ENCODE peak calls at places on chromosomes 12 and 14, in four cellular contexts. S is GM12891, Z is K562, E is HepG2. I is an unnamed sample.

GRCh38 chr14:61720302-61720677 is 25.0 kb downstream of the HIF1A start:
- DNase-seq in Z (no peak), E (no peak), S (no peak), I (no peak)

GRCh38 chr12:93733358-93733757 is 56.2 kb downstream of the CRADD start:
- DNase-seq in Z (no peak), E (no peak), S (no peak), I (no peak)

GRCh38 chr14:76337619-76338545 is 38.1 kb upstream of the ESRRB start:
- DNase-seq in E (no peak), S (no peak), Z (no peak), I (no peak)

GRCh38 chr12:51448618-51449256 is 24.1 kb downstream of the SLC4A8 start:
- DNase-seq in S (no peak), E (no peak), Z (no peak), I (no peak)

GRCh38 chr12:32917094-32917611 is 20.6 kb upstream of the PKP2 start:
- DNase-seq in Z (no peak), E (no peak), S (no peak), I (no peak)

GRCh38 chr12:99558113-99558512 is 89.4 kb upstream of the GARIN6 start:
- DNase-seq in Z (no peak), S (no peak), E (no peak), I (no peak)

GRCh38 chr14:97603201-97603600 is 806.0 kb downstream of the VRK1 start:
- DNase-seq in E (no peak), S (no peak), Z (no peak), I (no peak)

GRCh38 chr14:50232276-50232642 is 881 bp upstream of the SOS2 start:
- DNase-seq in S (no peak), E (no peak), Z (peak), I (no peak)

GRCh38 chr12:65278576-65279386 is at the start of gene MSRB3:
- DNase-seq in Z (peak), E (peak), S (peak), I (peak)

GRCh38 chr12:105275997-105276760 is 40.2 kb upstream of the APPL2 start:
- DNase-seq in S (no peak), E (no peak), Z (no peak), I (no peak)

GRCh38 chr12:15522574-15523187 is 200.4 kb downstream of the PTPRO start:
- DNase-seq in S (no peak), Z (no peak), E (peak), I (no peak)

GRCh38 chr12:108090932-108091331 is 38.2 kb upstream of the WSCD2 start:
- DNase-seq in E (no peak), Z (no peak), S (no peak), I (no peak)

GRCh38 chr12:95553202-95553943 is 2.1 kb upstream of the USP44 start:
- DNase-seq in E (no peak), S (no peak), Z (no peak), I (no peak)

GRCh38 chr12:11980133-11980532 is 90.6 kb upstream of the BCL2L14 start:
- DNase-seq in Z (no peak), E (no peak), S (no peak), I (no peak)

GRCh38 chr12:106978035-106978800 is 8.7 kb downstream of the MTERF2 start:
- DNase-seq in S (no peak), E (peak), Z (peak), I (no peak)

GRCh38 chr12:12033589-12034223 is 37.0 kb upstream of the BCL2L14 start:
- DNase-seq in Z (no peak), S (no peak), E (no peak), I (no peak)

GRCh38 chr14:43172899-43173548 is 1334.1 kb downstream of the FSCB start:
- DNase-seq in E (peak), Z (no peak), S (no peak), I (no peak)

GRCh38 chr12:54723653-54724256 is 75.6 kb upstream of the DCD start:
- DNase-seq in Z (peak), S (no peak), E (no peak), I (no peak)

GRCh38 chr12:107917912-107918800 is 143.7 kb downstream of the ASCL4 start:
- DNase-seq in S (no peak), E (peak), Z (peak), I (no peak)

GRCh38 chr12:108365324-108365723 is 26.2 kb upstream of the CMKLR1 start:
- DNase-seq in S (no peak), Z (no peak), E (no peak), I (no peak)

GRCh38 chr12:92342574-92342973 is 196.9 kb upstream of the BTG1 start:
- DNase-seq in E (no peak), S (no peak), Z (no peak), I (no peak)

GRCh38 chr12:92339198-92339821 is 193.7 kb upstream of the BTG1 start:
- DNase-seq in Z (no peak), E (no peak), S (no peak), I (no peak)

GRCh38 chr12:92340003-92340402 is 194.4 kb upstream of the BTG1 start:
- DNase-seq in S (no peak), E (no peak), Z (peak), I (no peak)

GRCh38 chr12:92341333-92341691 is 195.7 kb upstream of the BTG1 start:
- DNase-seq in E (peak), S (no peak), Z (peak), I (no peak)

GRCh38 chr12:92340441-92341332 is 195.0 kb upstream of the BTG1 start:
- DNase-seq in E (no peak), S (no peak), Z (peak), I (no peak)
- TF ChIP-seq TAF1 in E (no peak), S (no peak), Z (no peak), I (no peak)

GRCh38 chr14:51653855-51654548 is 2.3 kb downstream of the FRMD6 start:
- DNase-seq in E (no peak), S (no peak), Z (no peak), I (no peak)

GRCh38 chr14:51651388-51652167 is at the start of gene FRMD6:
- DNase-seq in Z (peak), E (peak), S (peak), I (peak)

GRCh38 chr14:51654549-51654879 is 2.8 kb downstream of the FRMD6 start:
- DNase-seq in Z (no peak), S (no peak), E (no peak), I (no peak)

GRCh38 chr14:51652168-51653095 is 722 bp downstream of the FRMD6 start:
- DNase-seq in E (no peak), S (peak), Z (no peak), I (peak)

GRCh38 chr14:51653096-51653814 is 1.5 kb downstream of the FRMD6 start:
- DNase-seq in S (no peak), Z (no peak), E (no peak), I (no peak)
- TF ChIP-seq POLR2AphosphoS5 in S (no peak), Z (no peak), E (no peak), I (no peak)

DNA sequence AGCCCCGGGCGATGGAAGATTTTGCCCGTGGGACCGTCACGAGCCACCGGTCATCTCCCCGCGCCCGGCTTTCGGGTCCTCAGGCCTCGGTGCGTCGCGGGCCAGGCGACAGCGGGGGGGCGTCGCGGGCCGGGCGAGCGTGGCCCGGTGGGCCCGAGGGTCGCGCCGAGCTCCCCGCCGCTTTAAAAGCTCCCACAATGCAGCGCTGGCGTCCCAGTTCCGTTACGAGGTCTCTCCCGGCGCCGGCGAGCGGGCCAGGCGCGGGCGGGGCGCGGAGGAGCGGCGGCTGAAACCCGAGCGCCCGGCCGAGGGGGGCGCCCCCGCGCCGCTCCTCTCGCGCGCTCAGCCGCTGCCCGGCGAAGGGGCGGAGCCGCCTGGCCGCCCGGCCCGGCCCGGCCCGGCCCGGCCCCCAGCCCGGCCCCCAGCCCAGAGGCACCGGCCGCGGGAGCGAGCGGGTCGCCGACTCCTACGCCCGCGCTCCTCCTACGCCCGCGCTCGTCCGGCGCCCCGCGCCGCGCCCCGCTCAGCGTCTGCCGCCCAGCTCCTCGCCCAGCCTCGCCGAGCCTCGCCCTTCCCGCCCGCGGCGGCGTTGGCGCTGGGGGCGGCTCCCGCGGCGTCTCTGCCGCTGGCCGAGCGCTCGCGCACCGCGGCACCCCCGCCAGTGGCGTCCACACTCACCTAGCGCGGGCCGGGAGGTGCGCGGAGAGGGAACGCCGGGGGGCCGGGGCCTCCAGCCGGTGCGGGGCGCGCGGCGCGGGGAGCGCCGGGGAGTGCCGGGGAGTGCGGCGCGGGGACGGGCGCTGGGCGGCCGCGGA is at the start of gene RASSF8:
- DNase-seq in E (peak), S (peak), Z (peak), I (peak)
- TF ChIP-seq TAF1 in E (no peak), S (no peak), Z (no peak), I (no peak)

DNA sequence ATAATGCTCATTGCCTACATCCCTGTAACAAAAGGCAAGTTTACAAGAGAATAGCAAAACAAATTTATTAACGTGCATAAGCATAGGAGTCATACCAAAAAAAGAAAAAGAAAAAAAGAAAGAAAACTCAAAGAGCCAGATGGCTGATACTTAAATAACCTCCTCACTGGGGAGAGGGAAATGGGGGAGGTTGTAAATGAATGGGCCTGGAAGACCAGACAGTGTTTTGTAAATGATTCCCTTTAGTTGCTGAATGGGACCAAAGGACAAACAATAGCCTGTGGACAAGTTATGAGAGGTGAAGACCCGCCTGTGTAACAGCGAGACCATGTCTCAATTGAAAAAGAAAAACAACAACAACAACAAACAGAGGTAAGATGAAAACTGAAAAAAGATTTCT is 35.3 kb downstream of the CAPS2 start:
- DNase-seq in E (no peak), Z (no peak), S (no peak), I (no peak)
- TF ChIP-seq POLR2AphosphoS5 in E (no peak), Z (no peak), S (no peak), I (no peak)

GRCh38 chr12:118376089-118377004 is at the start of gene SUDS3:
- DNase-seq in E (peak), Z (peak), S (peak), I (peak)

GRCh38 chr12:118377891-118378470 is 1.6 kb downstream of the SUDS3 start:
- DNase-seq in Z (peak), S (peak), E (peak), I (no peak)

GRCh38 chr12:118375348-118375747 is 1.0 kb upstream of the SUDS3 start:
- DNase-seq in E (no peak), S (no peak), Z (peak), I (no peak)

GRCh38 chr12:118374909-118375308 is 1.4 kb upstream of the SUDS3 start:
- DNase-seq in S (no peak), E (no peak), Z (no peak), I (no peak)

GRCh38 chr12:118377005-118377890 is 893 bp downstream of the SUDS3 start:
- DNase-seq in Z (peak), S (no peak), E (no peak), I (no peak)
- TF ChIP-seq TAF1 in Z (no peak), S (no peak), E (no peak), I (no peak)

DNA sequence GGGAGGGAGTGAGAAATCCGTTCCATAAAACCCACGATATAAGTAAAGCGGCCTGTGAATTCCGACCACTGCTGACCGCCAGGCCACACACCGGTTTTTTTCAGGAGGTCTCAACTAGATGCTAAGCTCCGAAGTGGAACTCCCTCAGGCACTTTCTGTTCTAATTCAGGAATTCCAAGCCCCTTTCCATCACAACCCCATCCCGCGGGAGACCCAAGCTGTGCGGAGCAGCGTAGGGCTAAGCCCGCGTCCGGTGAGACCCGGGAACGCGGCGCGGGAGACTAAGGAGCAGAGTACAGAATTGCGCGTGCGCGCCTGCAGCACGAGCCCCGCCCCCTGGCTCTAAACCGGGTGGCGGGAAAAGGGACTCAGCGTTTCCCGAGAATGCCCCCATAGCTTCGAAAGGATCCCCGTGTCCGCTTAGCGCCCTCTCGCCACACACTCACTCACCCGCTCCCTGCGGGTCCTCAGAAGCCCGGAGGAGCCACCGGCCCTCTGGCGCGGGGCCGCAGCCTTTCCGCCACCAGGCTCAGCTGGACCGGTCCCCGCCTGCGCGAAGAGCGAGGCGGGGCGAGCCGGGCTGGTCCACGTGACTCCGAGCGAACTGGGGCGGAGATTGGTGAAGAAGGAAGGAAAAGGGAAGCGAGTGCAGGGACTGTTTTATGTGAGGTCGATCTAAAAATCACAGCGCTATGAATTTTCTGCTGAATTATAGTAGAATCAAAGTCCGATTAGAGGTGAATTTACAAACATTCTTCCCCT is at the start of gene TIMELESS:
- DNase-seq in S (peak), Z (peak), E (peak), I (peak)
- TF ChIP-seq POLR2AphosphoS5 in S (peak), Z (peak), E (peak), I (peak)

DNA sequence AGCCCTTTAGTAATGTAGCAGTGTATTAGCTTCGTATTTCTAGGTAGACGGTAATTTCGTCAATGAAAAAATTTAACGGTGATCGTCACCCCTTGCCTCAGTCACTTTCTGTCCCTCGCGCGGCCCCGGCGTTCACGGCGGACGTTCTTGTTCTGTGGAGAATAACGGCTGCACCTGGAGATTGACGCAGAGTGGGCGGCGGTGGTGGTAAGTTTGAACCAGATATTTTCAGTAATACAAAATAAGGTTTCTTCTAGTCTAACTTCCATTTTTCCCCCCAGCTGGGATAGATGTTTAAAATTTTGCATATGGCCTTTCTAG is 341 bp downstream of the ZNF10 start:
- DNase-seq in S (no peak), E (no peak), Z (peak), I (no peak)
- TF ChIP-seq TAF1 in S (no peak), E (no peak), Z (no peak), I (no peak)

GRCh38 chr14:102360388-102360787 is 2.3 kb downstream of the CINP start:
- DNase-seq in Z (no peak), E (no peak), S (no peak), I (no peak)

GRCh38 chr14:102356280-102356679 is 6.4 kb downstream of the CINP start:
- DNase-seq in E (no peak), S (no peak), Z (no peak), I (no peak)

GRCh38 chr14:102362545-102363181 is at the start of the genes CINP and TECPR2:
- DNase-seq in E (peak), S (peak), Z (peak), I (peak)

GRCh38 chr14:102363182-102363952 is 626 bp downstream of the TECPR2 start:
- DNase-seq in S (no peak), Z (peak), E (no peak), I (peak)

DNA sequence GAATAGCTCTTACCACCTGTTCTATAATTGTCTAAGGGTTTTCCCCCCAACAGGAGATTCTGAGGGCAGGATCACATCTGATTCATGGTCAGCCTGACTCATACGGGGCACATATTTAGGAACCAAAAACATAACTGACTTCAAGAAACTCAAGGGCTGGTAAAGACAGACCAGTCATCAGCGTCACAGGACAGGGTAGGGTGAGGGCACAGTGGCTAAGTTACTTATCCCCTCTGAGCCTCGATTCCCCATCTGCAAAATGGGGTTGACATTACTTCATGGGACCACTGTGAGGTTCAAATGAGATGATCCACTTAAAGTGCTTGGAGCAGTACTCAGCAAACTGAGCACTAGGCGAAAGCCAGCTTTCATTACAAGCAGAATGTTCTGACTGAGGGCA is 606 bp downstream of the CINP start:
- DNase-seq in S (peak), Z (peak), E (no peak), I (peak)
- TF ChIP-seq POLR2AphosphoS5 in S (peak), Z (no peak), E (no peak), I (no peak)

I was measured in GM12892.